ENCODE peak calls at places on chromosomes 16 and 17, in seven cellular contexts. One of them, this sample, is unnamed.

GRCh38 chr16:24275413-24275812 is 19.3 kb downstream of the CACNG3 start:
- DNase-seq in colonic mucosa: no peak
- DNase-seq in tibial nerve: no peak
- DNase-seq in AG04449: no peak
- DNase-seq in AG09309: no peak
- DNase-seq in epithelial cell of esophagus: no peak
- DNase-seq in body of pancreas: no peak
- DNase-seq in this sample: no peak

GRCh38 chr16:8867483-8868271 is 1.1 kb downstream of the CARHSP1 start:
- DNase-seq in tibial nerve: peak
- DNase-seq in AG04449: no peak
- DNase-seq in colonic mucosa: peak
- DNase-seq in epithelial cell of esophagus: no peak
- DNase-seq in AG09309: no peak
- DNase-seq in body of pancreas: peak
- DNase-seq in this sample: no peak

GRCh38 chr16:68378436-68379415 is 67.9 kb downstream of the PRMT7 start:
- DNase-seq in epithelial cell of esophagus: no peak
- DNase-seq in colonic mucosa: no peak
- DNase-seq in AG09309: no peak
- DNase-seq in AG04449: no peak
- DNase-seq in tibial nerve: no peak
- DNase-seq in body of pancreas: no peak
- DNase-seq in this sample: no peak

GRCh38 chr16:78277374-78277773 is 177.9 kb downstream of the WWOX start:
- DNase-seq in body of pancreas: no peak
- DNase-seq in tibial nerve: no peak
- DNase-seq in AG09309: no peak
- DNase-seq in epithelial cell of esophagus: no peak
- DNase-seq in AG04449: no peak
- DNase-seq in colonic mucosa: no peak
- DNase-seq in this sample: no peak

GRCh38 chr16:80719573-80719972 is 84.8 kb downstream of the CDYL2 start:
- DNase-seq in body of pancreas: no peak
- DNase-seq in tibial nerve: no peak
- DNase-seq in epithelial cell of esophagus: no peak
- DNase-seq in AG04449: no peak
- DNase-seq in colonic mucosa: no peak
- DNase-seq in AG09309: no peak
- DNase-seq in this sample: no peak

GRCh38 chr17:65559802-65560627 is 1.4 kb downstream of the AXIN2 start:
- DNase-seq in body of pancreas: peak
- DNase-seq in colonic mucosa: peak
- DNase-seq in epithelial cell of esophagus: no peak
- DNase-seq in tibial nerve: no peak
- DNase-seq in AG04449: no peak
- DNase-seq in AG09309: no peak
- DNase-seq in this sample: no peak

GRCh38 chr16:74224828-74225227 is 71.8 kb upstream of the PSMD7 start:
- DNase-seq in AG04449: no peak
- DNase-seq in body of pancreas: no peak
- DNase-seq in colonic mucosa: no peak
- DNase-seq in epithelial cell of esophagus: peak
- DNase-seq in AG09309: no peak
- DNase-seq in tibial nerve: no peak
- DNase-seq in this sample: no peak

GRCh38 chr17:77596491-77597420 is 361.7 kb upstream of the TNRC6C start:
- DNase-seq in colonic mucosa: no peak
- DNase-seq in body of pancreas: no peak
- DNase-seq in epithelial cell of esophagus: no peak
- DNase-seq in tibial nerve: no peak
- DNase-seq in AG04449: no peak
- DNase-seq in AG09309: no peak
- DNase-seq in this sample: no peak

GRCh38 chr17:4968166-4968915 is 724 bp upstream of the SPAG7 start:
- DNase-seq in epithelial cell of esophagus: peak
- DNase-seq in colonic mucosa: no peak
- DNase-seq in AG09309: no peak
- DNase-seq in body of pancreas: peak
- DNase-seq in tibial nerve: no peak
- DNase-seq in AG04449: no peak
- DNase-seq in this sample: no peak

GRCh38 chr16:65306313-65306712 is 184.4 kb upstream of the CDH11 start:
- DNase-seq in tibial nerve: no peak
- DNase-seq in body of pancreas: no peak
- DNase-seq in AG09309: no peak
- DNase-seq in colonic mucosa: no peak
- DNase-seq in epithelial cell of esophagus: peak
- DNase-seq in AG04449: no peak
- DNase-seq in this sample: no peak

GRCh38 chr17:44353656-44354331 is 8.7 kb downstream of the GRN start:
- DNase-seq in tibial nerve: no peak
- DNase-seq in body of pancreas: peak
- DNase-seq in epithelial cell of esophagus: no peak
- DNase-seq in colonic mucosa: no peak
- DNase-seq in AG09309: no peak
- DNase-seq in AG04449: no peak
- DNase-seq in this sample: no peak

GRCh38 chr17:61476476-61477203 is 24.4 kb downstream of the TBX4 start:
- DNase-seq in body of pancreas: no peak
- DNase-seq in tibial nerve: no peak
- DNase-seq in epithelial cell of esophagus: no peak
- DNase-seq in colonic mucosa: no peak
- DNase-seq in AG04449: no peak
- DNase-seq in AG09309: no peak
- DNase-seq in this sample: no peak

GRCh38 chr17:5563451-5563850 is 20.9 kb downstream of the NLRP1 start:
- DNase-seq in colonic mucosa: no peak
- DNase-seq in AG09309: no peak
- DNase-seq in epithelial cell of esophagus: peak
- DNase-seq in tibial nerve: no peak
- DNase-seq in AG04449: no peak
- DNase-seq in body of pancreas: no peak
- DNase-seq in this sample: peak

GRCh38 chr17:42097691-42098661 is at the start of gene ZNF385C:
- DNase-seq in AG09309: no peak
- DNase-seq in colonic mucosa: no peak
- DNase-seq in tibial nerve: no peak
- DNase-seq in body of pancreas: no peak
- DNase-seq in AG04449: no peak
- DNase-seq in epithelial cell of esophagus: no peak
- DNase-seq in this sample: no peak

GRCh38 chr16:3023415-3023668 is 400 bp downstream of the HCFC1R1 start:
- DNase-seq in AG04449: no peak
- DNase-seq in epithelial cell of esophagus: peak
- DNase-seq in tibial nerve: no peak
- DNase-seq in colonic mucosa: no peak
- DNase-seq in body of pancreas: peak
- DNase-seq in AG09309: peak
- DNase-seq in this sample: peak

GRCh38 chr16:89410794-89411309 is 79.5 kb downstream of the ANKRD11 start:
- DNase-seq in epithelial cell of esophagus: peak
- DNase-seq in body of pancreas: peak
- DNase-seq in tibial nerve: peak
- DNase-seq in colonic mucosa: peak
- DNase-seq in AG09309: peak
- DNase-seq in AG04449: peak
- DNase-seq in this sample: peak

GRCh38 chr17:79760197-79760906 is 17.6 kb upstream of the CBX2 start:
- DNase-seq in body of pancreas: no peak
- DNase-seq in tibial nerve: no peak
- DNase-seq in AG04449: no peak
- DNase-seq in colonic mucosa: no peak
- DNase-seq in epithelial cell of esophagus: peak
- DNase-seq in AG09309: no peak
- DNase-seq in this sample: no peak

GRCh38 chr16:70437017-70437581 is 1.8 kb downstream of the ST3GAL2 start:
- DNase-seq in epithelial cell of esophagus: no peak
- DNase-seq in body of pancreas: no peak
- DNase-seq in colonic mucosa: no peak
- DNase-seq in AG04449: peak
- DNase-seq in tibial nerve: no peak
- DNase-seq in AG09309: peak
- DNase-seq in this sample: peak

GRCh38 chr16:23145186-23145585 is 4.1 kb downstream of the USP31 start:
- DNase-seq in tibial nerve: no peak
- DNase-seq in colonic mucosa: no peak
- DNase-seq in AG04449: no peak
- DNase-seq in epithelial cell of esophagus: peak
- DNase-seq in body of pancreas: no peak
- DNase-seq in AG09309: no peak
- DNase-seq in this sample: no peak

GRCh38 chr17:74739227-74739831 is 2.3 kb downstream of the RAB37 start:
- DNase-seq in epithelial cell of esophagus: no peak
- DNase-seq in AG09309: no peak
- DNase-seq in body of pancreas: no peak
- DNase-seq in tibial nerve: no peak
- DNase-seq in AG04449: no peak
- DNase-seq in colonic mucosa: no peak
- DNase-seq in this sample: no peak

GRCh38 chr16:48810803-48811453 is 200.9 kb upstream of the N4BP1 start:
- DNase-seq in AG04449: no peak
- DNase-seq in colonic mucosa: no peak
- DNase-seq in body of pancreas: no peak
- DNase-seq in epithelial cell of esophagus: no peak
- DNase-seq in AG09309: no peak
- DNase-seq in tibial nerve: no peak
- DNase-seq in this sample: no peak

GRCh38 chr16:79972053-79972704 is 371.6 kb upstream of the MAF start:
- DNase-seq in AG04449: no peak
- DNase-seq in epithelial cell of esophagus: peak
- DNase-seq in tibial nerve: no peak
- DNase-seq in AG09309: no peak
- DNase-seq in body of pancreas: no peak
- DNase-seq in colonic mucosa: no peak
- DNase-seq in this sample: no peak

GRCh38 chr17:78838574-78839005 is 2.0 kb downstream of the USP36 start:
- DNase-seq in colonic mucosa: peak
- DNase-seq in body of pancreas: peak
- DNase-seq in epithelial cell of esophagus: peak
- DNase-seq in AG09309: no peak
- DNase-seq in tibial nerve: no peak
- DNase-seq in AG04449: no peak
- DNase-seq in this sample: no peak

GRCh38 chr17:12137859-12138258 is 117.2 kb downstream of the MAP2K4 start:
- DNase-seq in body of pancreas: no peak
- DNase-seq in tibial nerve: no peak
- DNase-seq in AG04449: no peak
- DNase-seq in AG09309: no peak
- DNase-seq in epithelial cell of esophagus: no peak
- DNase-seq in colonic mucosa: no peak
- DNase-seq in this sample: no peak

GRCh38 chr16:55179858-55180585 is 144.0 kb upstream of the IRX6 start:
- DNase-seq in colonic mucosa: no peak
- DNase-seq in body of pancreas: no peak
- DNase-seq in AG04449: no peak
- DNase-seq in AG09309: no peak
- DNase-seq in tibial nerve: no peak
- DNase-seq in epithelial cell of esophagus: no peak
- DNase-seq in this sample: no peak

DNA sequence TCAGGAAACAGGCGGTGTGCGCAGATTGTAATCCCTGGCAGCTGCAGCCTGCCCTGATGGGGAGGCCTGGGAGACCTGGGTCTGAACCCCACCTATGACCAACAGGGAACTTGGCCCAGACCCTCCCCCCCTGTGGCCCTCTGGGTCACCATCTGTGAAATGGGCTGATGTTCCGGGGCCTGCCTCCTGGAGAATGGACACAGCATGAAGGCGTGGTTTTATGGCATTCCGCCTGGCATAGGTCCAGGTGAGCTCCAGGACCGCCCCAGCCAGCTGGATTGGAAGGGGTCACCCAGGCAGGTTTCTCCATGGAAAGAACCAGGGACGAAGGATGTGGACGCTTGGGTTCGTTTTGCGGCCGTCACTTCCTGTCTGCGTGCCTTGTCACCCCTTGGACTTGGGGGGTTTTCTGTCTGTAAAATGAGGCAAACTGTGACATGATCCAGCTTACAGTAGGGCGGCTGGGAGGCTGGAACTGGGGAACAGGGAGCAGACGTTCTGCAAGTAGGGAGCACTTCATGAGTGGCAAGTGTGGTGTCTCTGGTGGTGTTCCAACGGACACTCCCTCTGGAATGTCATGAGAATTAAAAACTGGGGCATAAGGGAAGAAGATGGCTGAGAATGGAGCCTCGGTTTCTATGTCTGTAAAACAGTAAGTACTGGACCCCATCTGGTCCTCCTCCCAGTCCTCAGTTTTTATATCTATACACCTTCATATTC is 1.6 kb downstream of the CPNE2 start:
- DNase-seq in colonic mucosa: peak
- DNase-seq in tibial nerve: no peak
- DNase-seq in AG04449: no peak
- DNase-seq in body of pancreas: no peak
- DNase-seq in AG09309: no peak
- DNase-seq in epithelial cell of esophagus: no peak
- DNase-seq in this sample: no peak
- H3K4me3 ChIP-seq in colonic mucosa: peak
- H3K4me3 ChIP-seq in tibial nerve: peak
- H3K4me3 ChIP-seq in AG04449: peak
- H3K4me3 ChIP-seq in body of pancreas: no peak
- H3K4me3 ChIP-seq in AG09309: no peak
- H3K4me3 ChIP-seq in epithelial cell of esophagus: no peak
- H3K4me3 ChIP-seq in this sample: peak

GRCh38 chr17:514584-514983 is 162.0 kb upstream of the RPH3AL start:
- DNase-seq in AG04449: no peak
- DNase-seq in body of pancreas: no peak
- DNase-seq in tibial nerve: no peak
- DNase-seq in AG09309: no peak
- DNase-seq in colonic mucosa: no peak
- DNase-seq in epithelial cell of esophagus: no peak
- DNase-seq in this sample: no peak
- TF ChIP-seq CTCF in AG04449: no peak
- TF ChIP-seq CTCF in body of pancreas: no peak
- TF ChIP-seq CTCF in tibial nerve: no peak
- TF ChIP-seq CTCF in AG09309: no peak
- TF ChIP-seq CTCF in colonic mucosa: no peak
- TF ChIP-seq CTCF in epithelial cell of esophagus: no peak
- TF ChIP-seq CTCF in this sample: no peak

GRCh38 chr17:37273419-37274051 is 102.2 kb upstream of the C17orf78 start:
- DNase-seq in epithelial cell of esophagus: peak
- DNase-seq in AG04449: no peak
- DNase-seq in tibial nerve: no peak
- DNase-seq in colonic mucosa: no peak
- DNase-seq in AG09309: no peak
- DNase-seq in body of pancreas: no peak
- DNase-seq in this sample: peak
- H3K4me3 ChIP-seq in epithelial cell of esophagus: no peak
- H3K4me3 ChIP-seq in AG04449: no peak
- H3K4me3 ChIP-seq in tibial nerve: no peak
- H3K4me3 ChIP-seq in colonic mucosa: no peak
- H3K4me3 ChIP-seq in AG09309: no peak
- H3K4me3 ChIP-seq in body of pancreas: no peak
- H3K4me3 ChIP-seq in this sample: no peak

GRCh38 chr17:20948984-20949777 is 93.6 kb downstream of the USP22 start:
- DNase-seq in AG09309: no peak
- DNase-seq in AG04449: no peak
- DNase-seq in epithelial cell of esophagus: no peak
- DNase-seq in colonic mucosa: no peak
- DNase-seq in tibial nerve: no peak
- DNase-seq in body of pancreas: no peak
- DNase-seq in this sample: no peak

GRCh38 chr17:20941872-20942271 is 100.9 kb downstream of the USP22 start:
- DNase-seq in AG04449: no peak
- DNase-seq in AG09309: no peak
- DNase-seq in epithelial cell of esophagus: no peak
- DNase-seq in colonic mucosa: no peak
- DNase-seq in body of pancreas: no peak
- DNase-seq in tibial nerve: no peak
- DNase-seq in this sample: no peak

GRCh38 chr17:20944014-20944905 is 98.6 kb downstream of the USP22 start:
- DNase-seq in AG09309: no peak
- DNase-seq in AG04449: no peak
- DNase-seq in colonic mucosa: peak
- DNase-seq in body of pancreas: peak
- DNase-seq in tibial nerve: no peak
- DNase-seq in epithelial cell of esophagus: peak
- DNase-seq in this sample: no peak
- TF ChIP-seq CTCF in AG09309: no peak
- TF ChIP-seq CTCF in AG04449: no peak
- TF ChIP-seq CTCF in colonic mucosa: peak
- TF ChIP-seq CTCF in body of pancreas: peak
- TF ChIP-seq CTCF in tibial nerve: no peak
- TF ChIP-seq CTCF in epithelial cell of esophagus: peak
- TF ChIP-seq CTCF in this sample: peak